ENCODE peak calls at places on chromosome 17, in eight cellular contexts. T is CD8-positive, alpha-beta T cell; H is EL; R is fibroblast of gingiva; F is activated naive CD8-positive, alpha-beta T cell treated with anti-CD3 and anti-CD28 coated beads for 36 hours; Y is Kasumi-1; A is dermis blood vessel endothelial cell; L is germinal center. D is an unnamed sample.

GRCh38 chr17:19336938-19337711 is 25.4 kb downstream of the B9D1 start:
- DNase-seq in R (no peak), T (no peak), L (no peak), H (no peak), Y (no peak), F (no peak), A (peak), D (no peak)

GRCh38 chr17:81050645-81051625 is 16.0 kb downstream of the BAIAP2 start:
- DNase-seq in T (no peak), L (no peak), Y (no peak), F (no peak), H (no peak), A (no peak), R (peak), D (no peak)

GRCh38 chr17:29590979-29591736 is 1.7 kb upstream of the GIT1 start:
- DNase-seq in F (peak), R (no peak), A (peak), Y (peak), H (peak), T (no peak), L (peak), D (no peak)

GRCh38 chr17:27576429-27577123 is 54.4 kb upstream of the LGALS9 start:
- DNase-seq in F (no peak), H (no peak), R (no peak), L (no peak), A (no peak), T (no peak), Y (no peak), D (no peak)

GRCh38 chr17:57567278-57567677 is 177.8 kb downstream of the CCDC182 start:
- DNase-seq in R (no peak), A (no peak), Y (no peak), L (no peak), F (no peak), H (no peak), T (no peak), D (no peak)

GRCh38 chr17:59361916-59362810 is 30.7 kb downstream of the YPEL2 start:
- DNase-seq in R (peak), L (peak), Y (peak), T (peak), F (peak), A (peak), H (peak), D (no peak)

GRCh38 chr17:17032131-17032692 is 10.0 kb upstream of the MPRIP start:
- DNase-seq in H (peak), F (no peak), A (peak), L (no peak), R (peak), Y (no peak), T (no peak), D (no peak)

GRCh38 chr17:64328036-64328874 is 62.4 kb downstream of the PECAM1 start:
- DNase-seq in A (peak), Y (no peak), L (no peak), T (no peak), R (no peak), F (no peak), H (no peak), D (no peak)

GRCh38 chr17:33017366-33017765 is 25.7 kb downstream of the SPACA3 start:
- DNase-seq in Y (no peak), T (no peak), R (no peak), A (no peak), H (no peak), L (no peak), F (no peak), D (no peak)

GRCh38 chr17:83034525-83034924 is 44.9 kb upstream of the METRNL start:
- DNase-seq in L (no peak), R (no peak), F (no peak), A (no peak), Y (no peak), H (no peak), T (no peak), D (no peak)

GRCh38 chr17:78748730-78749317 is 33.2 kb downstream of the CYTH1 start:
- DNase-seq in T (peak), H (peak), A (peak), L (no peak), F (peak), R (peak), Y (peak), D (peak)

GRCh38 chr17:43449470-43450202 is 34.1 kb upstream of the DHX8 start:
- DNase-seq in H (no peak), F (no peak), A (no peak), R (peak), T (no peak), L (no peak), Y (no peak), D (no peak)

GRCh38 chr17:55420067-55420775 is 1.4 kb downstream of the MMD start:
- DNase-seq in Y (peak), H (no peak), F (peak), A (peak), T (peak), R (no peak), L (peak), D (peak)

GRCh38 chr17:73203135-73203787 is 10.4 kb downstream of the COG1 start:
- DNase-seq in A (peak), F (no peak), R (peak), L (no peak), T (no peak), H (no peak), Y (no peak), D (no peak)

GRCh38 chr17:48540213-48540612 is 4.7 kb downstream of the HOXB2 start:
- DNase-seq in R (no peak), Y (no peak), H (no peak), A (no peak), L (no peak), T (no peak), F (no peak), D (no peak)

GRCh38 chr17:29844339-29845048 is 85.5 kb downstream of the SSH2 start:
- DNase-seq in A (no peak), F (no peak), Y (no peak), H (no peak), T (no peak), R (no peak), L (no peak), D (no peak)

GRCh38 chr17:77465358-77466041 is 324.7 kb downstream of the SEC14L1 start:
- DNase-seq in Y (peak), F (peak), R (no peak), A (peak), L (peak), T (peak), H (peak), D (peak)

GRCh38 chr17:66272699-66273390 is 29.6 kb upstream of the PRKCA start:
- DNase-seq in R (peak), A (peak), T (no peak), F (no peak), Y (no peak), H (peak), L (no peak), D (no peak)

GRCh38 chr17:70642059-70642458 is 472.7 kb downstream of the KCNJ2 start:
- DNase-seq in F (no peak), L (no peak), T (no peak), H (no peak), R (no peak), Y (no peak), A (no peak), D (no peak)

GRCh38 chr17:40311575-40311974 is 2.6 kb downstream of the RARA start:
- DNase-seq in T (no peak), Y (peak), R (peak), L (no peak), A (peak), H (peak), F (no peak), D (no peak)

GRCh38 chr17:38464251-38464722 is 36.0 kb downstream of the ARHGAP23 start:
- DNase-seq in A (peak), H (no peak), T (no peak), R (peak), Y (no peak), F (no peak), L (no peak), D (no peak)

GRCh38 chr17:46950997-46951621 is 27.9 kb downstream of the RPRML start:
- DNase-seq in A (no peak), Y (no peak), L (no peak), F (no peak), T (no peak), H (no peak), R (no peak), D (no peak)

GRCh38 chr17:19274893-19275292 is 37.7 kb downstream of the EPN2 start:
- DNase-seq in A (no peak), R (no peak), L (no peak), Y (no peak), H (peak), F (no peak), T (no peak), D (no peak)

GRCh38 chr17:81612172-81612571 is 24.7 kb downstream of the NPLOC4 start:
- DNase-seq in H (no peak), F (no peak), T (no peak), R (no peak), Y (no peak), L (no peak), A (no peak), D (no peak)

GRCh38 chr17:40354191-40355122 is 10.1 kb downstream of the GJD3 start:
- DNase-seq in H (no peak), A (no peak), L (no peak), R (no peak), T (no peak), Y (no peak), F (no peak), D (no peak)

GRCh38 chr17:50221500-50222480 is 20.4 kb upstream of the COL1A1 start:
- DNase-seq in T (no peak), A (no peak), H (peak), Y (peak), F (no peak), L (no peak), R (peak), D (no peak)

GRCh38 chr17:27552467-27552779 is 78.6 kb upstream of the LGALS9 start:
- DNase-seq in Y (no peak), H (peak), T (no peak), A (peak), R (peak), F (no peak), L (no peak), D (no peak)

GRCh38 chr17:6786618-6787017 is 10.6 kb downstream of the FBXO39 start:
- DNase-seq in F (no peak), H (peak), L (no peak), Y (no peak), T (no peak), A (peak), R (no peak), D (no peak)

GRCh38 chr17:61395983-61396585 is 3.6 kb upstream of the TBX2 start:
- DNase-seq in T (no peak), H (no peak), F (no peak), R (no peak), Y (no peak), A (no peak), L (no peak), D (no peak)

GRCh38 chr17:57541472-57542394 is 203.4 kb downstream of the CCDC182 start:
- DNase-seq in R (no peak), A (peak), H (peak), Y (no peak), F (no peak), L (no peak), T (no peak), D (no peak)

D was measured in B cell.